ENCODE peak calls at places on chromosome 2, in seven cellular contexts. N, Z, V, D, J, H and Q are unnamed samples.

GRCh38 chr2:101597347-101597944 is 100.1 kb upstream of the MAP4K4 start:
- DNase-seq in H (no peak), V (no peak), J (peak), N (no peak), D (peak), Z (peak), Q (no peak)

GRCh38 chr2:33555681-33556080 is 43.4 kb downstream of the FAM98A start:
- DNase-seq in J (no peak), D (no peak), V (no peak), H (no peak), Z (no peak), N (no peak), Q (no peak)

GRCh38 chr2:20660506-20660905 is 6.4 kb upstream of the GDF7 start:
- DNase-seq in V (no peak), D (no peak), J (no peak), H (no peak), N (no peak), Z (no peak), Q (no peak)

GRCh38 chr2:235378261-235378660 is 115.6 kb upstream of the AGAP1 start:
- DNase-seq in J (no peak), H (no peak), N (no peak), D (peak), V (no peak), Z (no peak), Q (no peak)

GRCh38 chr2:18345848-18346247 is 214.6 kb downstream of the RDH14 start:
- DNase-seq in J (no peak), H (no peak), Z (peak), D (peak), N (no peak), V (no peak), Q (peak)

GRCh38 chr2:133884739-133885381 is 316.6 kb upstream of the NCKAP5 start:
- DNase-seq in D (peak), H (no peak), Z (no peak), N (no peak), J (peak), V (no peak), Q (no peak)

GRCh38 chr2:15265889-15266288 is 295.2 kb downstream of the NBAS start:
- DNase-seq in N (no peak), V (no peak), D (no peak), Z (no peak), H (no peak), J (no peak), Q (no peak)

GRCh38 chr2:232137748-232138147 is 176.2 kb downstream of the DIS3L2 start:
- DNase-seq in H (no peak), N (no peak), Z (no peak), D (no peak), J (no peak), V (no peak), Q (no peak)

GRCh38 chr2:1937066-1937465 is 192.8 kb upstream of the PXDN start:
- DNase-seq in J (no peak), D (no peak), N (no peak), H (no peak), Z (no peak), V (no peak), Q (no peak)

GRCh38 chr2:45404807-45405297 is 206.2 kb downstream of the SRBD1 start:
- DNase-seq in D (peak), Z (no peak), J (peak), H (no peak), V (no peak), N (no peak), Q (no peak)

GRCh38 chr2:220670461-220670979 is 901.6 kb downstream of the EPHA4 start:
- DNase-seq in H (no peak), Z (no peak), V (no peak), N (no peak), D (no peak), J (no peak), Q (no peak)

GRCh38 chr2:38233231-38233983 is 143.7 kb downstream of the ATL2 start:
- DNase-seq in J (peak), N (peak), H (no peak), D (peak), V (no peak), Z (no peak), Q (no peak)

GRCh38 chr2:189234991-189235390 is 55.4 kb upstream of the COL5A2 start:
- DNase-seq in N (no peak), H (no peak), D (peak), V (no peak), J (no peak), Z (no peak), Q (no peak)

GRCh38 chr2:75462714-75463113 is 98.0 kb downstream of the EVA1A start:
- DNase-seq in D (no peak), Z (no peak), J (no peak), V (no peak), H (no peak), N (no peak), Q (no peak)

GRCh38 chr2:184367211-184367610 is 231.1 kb upstream of the ZNF804A start:
- DNase-seq in Z (no peak), J (no peak), N (no peak), D (no peak), V (no peak), H (no peak), Q (peak)
- H3K27ac ChIP-seq in Z (no peak), J (no peak), N (no peak), D (no peak), V (no peak), H (no peak), Q (no peak)

GRCh38 chr2:25375989-25376545 is 34.3 kb upstream of the DNMT3A start:
- DNase-seq in H (peak), N (no peak), J (no peak), D (no peak), V (no peak), Z (no peak), Q (no peak)
- H3K27ac ChIP-seq in H (no peak), N (no peak), J (no peak), D (no peak), V (peak), Z (no peak), Q (peak)

GRCh38 chr2:182891611-182892010 is 25.2 kb upstream of the FRZB start:
- DNase-seq in V (no peak), J (no peak), D (no peak), H (no peak), Z (no peak), N (no peak), Q (no peak)
- H3K27ac ChIP-seq in V (no peak), J (no peak), D (no peak), H (no peak), Z (no peak), N (no peak), Q (no peak)

GRCh38 chr2:168490015-168490874 is 34.2 kb downstream of the CERS6 start:
- DNase-seq in H (peak), Z (no peak), J (peak), D (peak), V (no peak), N (no peak), Q (no peak)
- H3K27ac ChIP-seq in H (peak), Z (peak), J (peak), D (peak), V (peak), N (no peak), Q (peak)